ENCODE peak calls at places on chromosomes 6 and 20, in four cellular contexts. One of them, this sample, is unnamed.

GRCh38 chr20:50014570-50015562 is 32.1 kb downstream of the SNAI1 start:
- DNase-seq in WTC11: no peak
- DNase-seq in K562: no peak
- DNase-seq in HepG2: no peak
- DNase-seq in this sample: no peak

GRCh38 chr6:12361042-12361765 is 71.0 kb downstream of the EDN1 start:
- DNase-seq in WTC11: no peak
- DNase-seq in K562: no peak
- DNase-seq in HepG2: no peak
- DNase-seq in this sample: no peak

GRCh38 chr6:32885698-32886286 is 31.8 kb downstream of the PSMB9 start:
- DNase-seq in WTC11: no peak
- DNase-seq in K562: peak
- DNase-seq in HepG2: peak
- DNase-seq in this sample: no peak

GRCh38 chr6:27238010-27238983 is 9.2 kb upstream of the PRSS16 start:
- DNase-seq in WTC11: peak
- DNase-seq in K562: no peak
- DNase-seq in HepG2: no peak
- DNase-seq in this sample: no peak

GRCh38 chr6:122322824-122323223 is 76.6 kb upstream of the HSF2 start:
- DNase-seq in WTC11: no peak
- DNase-seq in K562: no peak
- DNase-seq in HepG2: no peak
- DNase-seq in this sample: no peak

GRCh38 chr6:146878564-146879343 is 280.0 kb downstream of the ADGB start:
- DNase-seq in WTC11: no peak
- DNase-seq in K562: no peak
- DNase-seq in HepG2: no peak
- DNase-seq in this sample: no peak

GRCh38 chr6:32882879-32883250 is 28.9 kb downstream of the PSMB9 start:
- DNase-seq in WTC11: no peak
- DNase-seq in K562: no peak
- DNase-seq in HepG2: no peak
- DNase-seq in this sample: no peak

GRCh38 chr20:10716855-10717254 is 43.1 kb upstream of the JAG1 start:
- DNase-seq in WTC11: no peak
- DNase-seq in K562: no peak
- DNase-seq in HepG2: peak
- DNase-seq in this sample: no peak

GRCh38 chr6:3363296-3364025 is 93.4 kb downstream of the SLC22A23 start:
- DNase-seq in WTC11: no peak
- DNase-seq in K562: peak
- DNase-seq in HepG2: peak
- DNase-seq in this sample: no peak

GRCh38 chr20:15917333-15917732 is 655.9 kb downstream of the KIF16B start:
- DNase-seq in WTC11: no peak
- DNase-seq in K562: no peak
- DNase-seq in HepG2: no peak
- DNase-seq in this sample: no peak

GRCh38 chr6:42996513-42996912 is 12.1 kb downstream of the PPP2R5D start:
- DNase-seq in WTC11: no peak
- DNase-seq in K562: no peak
- DNase-seq in HepG2: no peak
- DNase-seq in this sample: no peak

GRCh38 chr20:19860742-19861141 is 102.7 kb downstream of the RIN2 start:
- DNase-seq in WTC11: no peak
- DNase-seq in K562: no peak
- DNase-seq in HepG2: no peak
- DNase-seq in this sample: no peak

GRCh38 chr20:59955131-59955796 is 3.0 kb upstream of the CDH26 start:
- DNase-seq in WTC11: no peak
- DNase-seq in K562: peak
- DNase-seq in HepG2: peak
- DNase-seq in this sample: peak
- TF ChIP-seq SP1 in WTC11: no peak
- TF ChIP-seq SP1 in K562: no peak
- TF ChIP-seq SP1 in HepG2: no peak
- TF ChIP-seq SP1 in this sample: no peak

GRCh38 chr6:99589907-99590493 is 16.6 kb upstream of the PRDM13 start:
- DNase-seq in WTC11: no peak
- DNase-seq in K562: no peak
- DNase-seq in HepG2: no peak
- DNase-seq in this sample: no peak

GRCh38 chr6:99591673-99592364 is 14.8 kb upstream of the PRDM13 start:
- DNase-seq in WTC11: no peak
- DNase-seq in K562: no peak
- DNase-seq in HepG2: no peak
- DNase-seq in this sample: no peak

GRCh38 chr6:99590728-99591672 is 15.6 kb upstream of the PRDM13 start:
- DNase-seq in WTC11: peak
- DNase-seq in K562: no peak
- DNase-seq in HepG2: no peak
- DNase-seq in this sample: no peak

GRCh38 chr6:99589290-99589672 is 17.4 kb upstream of the PRDM13 start:
- DNase-seq in WTC11: peak
- DNase-seq in K562: no peak
- DNase-seq in HepG2: no peak
- DNase-seq in this sample: peak

DNA sequence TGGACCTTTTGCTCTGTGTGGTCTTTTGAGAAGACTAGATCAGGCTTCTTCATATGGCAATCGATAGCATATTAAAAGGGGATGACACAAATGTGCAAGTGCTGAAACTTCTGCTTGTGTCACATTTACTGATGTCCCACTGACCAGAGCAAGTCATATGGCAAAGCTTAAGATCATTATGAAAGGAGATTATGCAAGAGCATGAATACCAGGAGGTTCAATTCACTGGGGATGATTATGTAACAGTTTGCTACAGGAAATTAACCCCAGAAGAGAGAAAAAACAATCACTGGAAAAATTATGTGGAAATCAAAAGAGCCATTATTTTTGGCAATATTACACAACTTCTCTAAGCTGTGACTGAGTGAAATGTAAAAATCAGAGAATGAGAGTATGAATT is 13.7 kb upstream of the PRDM13 start:
- DNase-seq in WTC11: no peak
- DNase-seq in K562: no peak
- DNase-seq in HepG2: no peak
- DNase-seq in this sample: no peak
- TF ChIP-seq ELF4 in WTC11: no peak
- TF ChIP-seq ELF4 in K562: no peak
- TF ChIP-seq ELF4 in HepG2: no peak
- TF ChIP-seq ELF4 in this sample: no peak

GRCh38 chr20:54064939-54065338 is 5.5 kb downstream of the BCAS1 start:
- DNase-seq in WTC11: no peak
- DNase-seq in K562: no peak
- DNase-seq in HepG2: no peak
- DNase-seq in this sample: no peak

GRCh38 chr20:54065601-54066038 is 4.8 kb downstream of the BCAS1 start:
- DNase-seq in WTC11: no peak
- DNase-seq in K562: peak
- DNase-seq in HepG2: no peak
- DNase-seq in this sample: no peak

GRCh38 chr20:54063580-54063979 is 6.8 kb downstream of the BCAS1 start:
- DNase-seq in WTC11: no peak
- DNase-seq in K562: no peak
- DNase-seq in HepG2: no peak
- DNase-seq in this sample: no peak

GRCh38 chr20:54062812-54063280 is 7.5 kb downstream of the BCAS1 start:
- DNase-seq in WTC11: no peak
- DNase-seq in K562: peak
- DNase-seq in HepG2: peak
- DNase-seq in this sample: peak

DNA sequence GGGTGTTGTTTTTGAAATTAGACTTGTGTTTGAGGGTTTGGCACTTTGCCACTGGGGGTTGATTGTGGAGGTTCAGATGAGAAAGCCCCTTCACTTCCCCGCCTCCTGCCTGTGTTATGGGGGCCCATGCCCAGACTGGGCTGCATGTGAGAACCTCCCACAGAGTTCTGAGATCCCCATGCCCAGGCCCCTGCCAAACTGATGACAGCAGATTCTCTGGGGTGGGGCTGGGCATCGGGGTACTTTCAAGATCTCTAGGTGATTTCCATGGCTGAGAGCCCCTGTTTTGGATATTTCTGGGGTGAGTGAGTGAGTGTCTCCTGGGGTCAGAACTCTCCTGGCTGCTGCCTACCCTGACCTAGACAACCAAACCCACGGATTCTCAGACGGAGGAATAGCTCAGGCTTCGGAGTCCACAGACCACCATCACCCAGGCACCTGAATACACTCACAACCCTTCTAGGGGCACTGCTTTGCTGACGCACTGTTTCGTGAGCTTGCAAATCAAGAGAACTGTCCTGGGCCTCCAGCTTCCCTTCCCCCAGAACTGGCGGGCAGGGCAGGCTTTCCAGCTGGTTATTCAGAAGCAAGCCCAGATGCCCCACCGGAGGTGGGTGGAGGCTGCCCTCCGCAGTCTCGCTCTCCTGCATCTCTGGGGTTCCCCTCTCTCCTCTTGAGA is 6.3 kb downstream of the BCAS1 start:
- DNase-seq in WTC11: no peak
- DNase-seq in K562: no peak
- DNase-seq in HepG2: no peak
- DNase-seq in this sample: no peak
- TF ChIP-seq SP1 in WTC11: no peak
- TF ChIP-seq SP1 in K562: no peak
- TF ChIP-seq SP1 in HepG2: no peak
- TF ChIP-seq SP1 in this sample: no peak

DNA sequence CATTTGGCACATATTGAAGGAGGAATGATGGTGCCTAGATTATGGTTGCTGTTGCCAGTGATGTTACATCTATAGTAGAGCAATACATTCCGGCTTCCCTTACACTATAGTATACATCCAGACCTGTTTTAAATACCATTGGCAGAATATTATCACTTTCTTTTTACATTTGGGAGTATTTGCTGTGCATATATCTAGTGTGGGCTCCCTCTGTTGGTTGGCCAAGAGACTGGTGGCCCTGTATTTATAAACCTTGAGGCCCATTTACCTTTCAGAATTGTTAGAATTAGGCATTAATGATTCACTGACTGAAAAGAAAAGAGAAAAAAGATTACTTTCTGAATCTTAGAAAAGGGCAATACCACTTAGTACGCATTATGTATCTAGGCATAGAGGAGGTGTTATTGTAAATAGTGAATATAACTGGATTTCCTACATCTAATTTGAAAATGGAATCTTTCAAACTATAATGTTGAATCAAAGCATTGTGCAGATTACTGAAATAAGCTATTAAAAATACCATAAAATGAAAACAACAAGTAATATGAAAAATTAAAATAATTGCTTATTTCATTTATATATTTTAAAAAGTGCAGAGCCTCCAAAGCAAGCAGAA is 628.8 kb upstream of the MAN1A1 start:
- DNase-seq in WTC11: no peak
- DNase-seq in K562: peak
- DNase-seq in HepG2: peak
- DNase-seq in this sample: no peak
- TF ChIP-seq ELF4 in WTC11: no peak
- TF ChIP-seq ELF4 in K562: no peak
- TF ChIP-seq ELF4 in HepG2: no peak
- TF ChIP-seq ELF4 in this sample: no peak

This sample was measured in HEK293T.